ENCODE peak calls at places on chromosomes 12 and 14, in seven cellular contexts. E is fibroblast of the aortic adventitia, D is spleen, K is mesothelial cell of epicardium, P is fibroblast of pulmonary artery, O is HFF-Myc, X is RWPE1. Z is an unnamed sample.

GRCh38 chr12:115224031-115224430 is 540.1 kb upstream of the TBX3 start:
- DNase-seq in E (peak; percentile 64), O (no peak), X (no peak), P (peak; percentile 61), D (no peak), K (peak; percentile 51), Z (no peak)

GRCh38 chr14:97777622-97778021 is 980.4 kb downstream of the VRK1 start:
- DNase-seq in K (no peak), P (no peak), D (no peak), O (no peak), X (no peak), E (no peak), Z (no peak)

GRCh38 chr14:56333361-56334279 is 215.4 kb downstream of the PELI2 start:
- DNase-seq in D (no peak), O (peak; percentile 82), P (peak; percentile 86), X (peak; percentile 10), E (peak; percentile 75), K (no peak), Z (no peak)

GRCh38 chr14:104735830-104736642 is 12.0 kb downstream of the ADSS1 start:
- DNase-seq in O (no peak), E (peak; percentile 27), X (no peak), K (no peak), P (peak; percentile 75), D (peak; percentile 92), Z (no peak)

GRCh38 chr14:73888460-73888725 is 1.7 kb downstream of the ZNF410 start:
- DNase-seq in O (no peak), K (no peak), P (peak; percentile 20), D (no peak), X (no peak), E (peak; percentile 43), Z (no peak)

GRCh38 chr14:66758031-66758613 is 250.2 kb downstream of the GPHN start:
- DNase-seq in X (no peak), D (no peak), E (no peak), O (no peak), K (no peak), P (no peak), Z (no peak)

GRCh38 chr12:530308-530707 is 70.6 kb downstream of the B4GALNT3 start:
- DNase-seq in P (no peak), E (no peak), D (no peak), X (peak; percentile 65), O (no peak), K (no peak), Z (no peak)

GRCh38 chr14:101854366-101854765 is 92.9 kb downstream of the PPP2R5C start:
- DNase-seq in O (no peak), X (no peak), E (no peak), D (no peak), K (no peak), P (no peak), Z (no peak)

GRCh38 chr14:102923201-102923919 is 897 bp downstream of the AMN start:
- DNase-seq in O (no peak), X (no peak), K (no peak), P (no peak), E (no peak), D (no peak), Z (no peak)

GRCh38 chr12:100820314-100820713 is 25.7 kb downstream of the ANO4 start:
- DNase-seq in P (peak; percentile 61), E (peak; percentile 22), D (no peak), O (no peak), X (no peak), K (no peak), Z (no peak)
- TF ChIP-seq CTCF in P (no peak), E (no peak), D (no peak), O (no peak), X (no peak), K (no peak), Z (no peak)

GRCh38 chr14:64059454-64060198 is 206.8 kb downstream of the SYNE2 start:
- DNase-seq in X (no peak), D (no peak), E (no peak), O (no peak), K (no peak), P (no peak), Z (no peak)

GRCh38 chr14:64061115-64061514 is 208.3 kb downstream of the SYNE2 start:
- DNase-seq in E (no peak), D (no peak), K (no peak), P (no peak), O (no peak), X (no peak), Z (no peak)

GRCh38 chr14:64060199-64060545 is 207.4 kb downstream of the SYNE2 start:
- DNase-seq in E (no peak), D (no peak), P (no peak), K (no peak), X (peak; percentile 21), O (no peak), Z (no peak)

GRCh38 chr14:64061706-64062105 is 208.9 kb downstream of the SYNE2 start:
- DNase-seq in X (no peak), K (no peak), O (no peak), D (no peak), P (no peak), E (no peak), Z (no peak)

DNA sequence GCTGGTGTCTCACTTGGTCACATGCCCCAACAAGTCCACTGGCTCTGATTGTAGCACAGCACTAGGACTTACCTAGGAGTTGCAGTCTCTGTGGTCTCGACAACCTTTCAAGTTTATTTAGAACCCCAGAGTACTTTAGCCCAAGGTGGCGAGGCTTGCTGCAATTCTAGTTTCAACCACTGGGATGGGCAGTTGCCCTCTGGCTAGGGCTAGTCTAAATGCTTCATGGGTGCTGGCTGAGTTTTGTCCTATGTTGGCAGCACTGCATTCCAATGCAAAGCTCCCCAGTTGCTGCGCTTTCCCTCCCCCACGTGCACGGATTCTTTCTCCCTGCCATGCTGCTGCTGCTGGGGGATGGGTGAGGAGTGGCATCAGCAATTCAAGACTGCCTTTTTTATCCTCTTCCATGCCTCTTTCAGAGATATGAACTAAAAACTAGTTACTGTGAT is 207.9 kb downstream of the SYNE2 start:
- DNase-seq in P (peak; percentile 30), D (no peak), X (peak; percentile 69), K (no peak), E (no peak), O (peak; percentile 4), Z (no peak)
- TF ChIP-seq CTCF in P (peak; percentile 52), D (no peak), X (no peak), K (peak; percentile 52), E (peak; percentile 50), O (peak; percentile 58), Z (peak; percentile 20)

DNA sequence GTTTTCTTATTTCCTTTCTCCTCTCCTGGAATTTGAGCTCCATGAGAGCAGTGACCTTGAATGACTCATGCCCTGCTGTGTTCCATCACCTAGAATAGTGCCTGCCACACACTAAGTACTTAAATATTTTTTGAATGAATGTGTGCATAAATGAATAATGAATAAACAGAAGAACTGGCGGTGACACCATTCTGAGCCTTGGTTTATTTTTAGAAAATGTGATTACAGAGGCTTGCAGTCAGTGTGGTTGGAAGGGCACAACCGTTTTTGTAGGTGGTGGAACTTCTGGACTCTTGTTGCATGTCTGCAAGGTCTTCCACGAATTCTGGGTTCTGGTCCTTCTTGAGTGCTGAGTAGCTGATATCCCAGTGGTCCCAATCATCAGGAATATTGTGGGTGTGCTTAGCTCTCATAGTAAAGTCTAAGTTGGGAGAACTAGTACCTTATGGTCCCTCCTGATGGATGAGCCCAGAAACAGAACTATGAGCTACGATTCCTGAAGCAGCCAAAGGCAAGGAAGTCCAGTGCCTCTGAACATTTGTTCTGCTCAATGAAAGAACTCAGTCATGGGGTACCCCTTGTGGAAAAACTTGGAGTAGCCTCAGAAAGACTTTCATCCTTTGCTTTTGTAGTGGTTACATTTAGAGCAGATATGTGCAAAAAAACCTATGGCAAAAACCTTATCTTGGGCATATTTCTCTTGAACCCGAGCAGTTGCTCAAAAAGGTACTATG is 28.8 kb upstream of the BHLHE41 start:
- DNase-seq in X (peak; percentile 82), P (peak; percentile 95), D (no peak), K (no peak), O (peak; percentile 65), E (peak; percentile 97), Z (no peak)
- TF ChIP-seq CTCF in X (no peak), P (peak; percentile 12), D (no peak), K (no peak), O (peak; percentile 13), E (peak; percentile 41), Z (no peak)

GRCh38 chr12:113347107-113347506 is 11.3 kb upstream of the PLBD2 start:
- DNase-seq in D (no peak), P (no peak), X (no peak), K (no peak), E (no peak), O (no peak), Z (no peak)

GRCh38 chr12:113346387-113346786 is 11.5 kb upstream of the SLC8B1 start:
- DNase-seq in D (no peak), P (no peak), K (no peak), O (no peak), X (no peak), E (no peak), Z (no peak)

GRCh38 chr12:113348849-113349536 is 9.4 kb upstream of the PLBD2 start:
- DNase-seq in E (no peak), P (no peak), K (no peak), O (no peak), X (no peak), D (no peak), Z (no peak)

GRCh38 chr12:113347892-113348291 is 10.5 kb upstream of the PLBD2 start:
- DNase-seq in P (no peak), O (no peak), D (no peak), X (no peak), K (no peak), E (no peak), Z (no peak)

DNA sequence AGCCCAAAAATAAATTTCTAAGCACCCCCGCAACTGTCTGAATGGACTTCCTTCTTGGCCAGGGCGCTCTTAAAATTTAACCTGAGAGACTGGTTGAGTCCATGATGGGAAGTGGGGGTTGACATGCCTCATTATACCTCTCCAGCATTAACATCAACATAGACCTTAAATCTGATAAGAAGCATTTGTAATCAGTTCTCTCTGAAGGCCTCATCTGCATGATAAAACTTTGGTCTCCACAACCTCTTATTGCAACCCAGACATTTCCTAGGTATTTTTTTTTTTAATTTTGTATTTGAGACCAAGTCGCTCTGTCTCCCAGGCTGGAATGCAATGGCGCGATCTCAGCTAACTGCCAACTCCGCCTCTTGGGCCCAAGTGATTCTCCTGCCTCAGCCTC is 10.4 kb upstream of the SLC8B1 start:
- DNase-seq in D (no peak), O (no peak), P (no peak), E (no peak), X (no peak), K (no peak), Z (no peak)
- TF ChIP-seq CTCF in D (no peak), O (no peak), P (no peak), E (no peak), X (no peak), K (no peak), Z (no peak)

DNA sequence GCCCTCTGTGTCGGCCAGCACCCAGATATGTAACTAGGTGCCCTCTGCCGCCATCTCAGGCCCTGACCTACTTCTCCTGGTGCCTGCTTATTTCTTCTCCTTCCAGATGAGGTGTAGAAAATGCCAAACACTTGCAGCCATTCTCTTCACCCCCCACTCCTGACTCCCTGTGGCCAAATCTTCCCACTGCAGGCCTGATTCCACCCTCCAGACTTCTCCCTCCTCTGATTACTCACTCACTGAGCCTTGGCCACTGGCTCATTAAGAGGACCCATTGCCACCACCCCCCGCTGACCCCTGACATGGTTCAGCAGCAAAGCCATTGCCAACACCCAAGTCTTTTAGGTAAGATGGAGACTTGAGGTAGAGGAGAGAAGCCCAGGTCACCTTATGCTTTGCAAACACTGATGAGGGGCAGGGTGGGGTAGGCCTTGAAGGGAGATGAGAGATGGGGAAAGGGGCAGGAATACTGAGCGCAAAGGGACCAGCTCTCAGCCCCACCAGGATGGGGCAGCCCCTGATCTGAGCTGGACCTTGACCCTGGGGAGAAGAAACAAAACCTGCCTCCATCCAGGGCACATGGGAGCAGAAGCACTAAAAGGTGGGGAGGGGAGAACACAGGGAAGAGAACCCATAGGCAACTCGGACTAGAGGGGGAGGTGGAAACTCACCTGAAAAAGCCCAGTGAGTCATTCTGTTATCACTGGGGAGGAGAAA is 25.1 kb upstream of the ANO2 start:
- DNase-seq in D (no peak), O (no peak), X (no peak), E (no peak), K (no peak), P (no peak), Z (no peak)
- TF ChIP-seq CTCF in D (no peak), O (peak; percentile 4), X (no peak), E (peak; percentile 24), K (no peak), P (no peak), Z (no peak)